ENCODE peak calls at places on chromosomes 13 and 19, in five cellular contexts. J is transverse colon, A is pancreas, T is GM23248, K is tibial nerve. H is an unnamed sample.

GRCh38 chr13:31477961-31478360 is 261.4 kb upstream of the RXFP2 start:
- DNase-seq in K (no peak), A (no peak), T (peak), J (no peak), H (no peak)

GRCh38 chr13:99357920-99358319 is 50.7 kb upstream of the GPR183 start:
- DNase-seq in K (no peak), J (no peak), A (no peak), T (no peak), H (no peak)

GRCh38 chr19:12801466-12802266 is at the start of the genes PRDX2 and THSD8:
- DNase-seq in K (peak), A (peak), J (peak), T (peak), H (no peak)

GRCh38 chr13:70203661-70204229 is 95.5 kb upstream of the KLHL1 start:
- DNase-seq in J (no peak), A (no peak), T (no peak), K (no peak), H (no peak)

GRCh38 chr13:52651880-52652169 is 811 bp upstream of the SUGT1 start:
- DNase-seq in J (no peak), A (no peak), T (no peak), K (no peak), H (no peak)

GRCh38 chr19:11196406-11197287 is 698 bp downstream of the KANK2 start:
- DNase-seq in T (peak), K (no peak), J (peak), A (peak), H (no peak)

GRCh38 chr19:3868770-3869456 is at the start of gene ZFR2:
- DNase-seq in K (no peak), A (no peak), J (no peak), T (no peak), H (no peak)

GRCh38 chr19:18589380-18590272 is 1.0 kb downstream of the REX1BD start:
- DNase-seq in J (peak), T (peak), K (peak), A (peak), H (no peak)

GRCh38 chr13:62357887-62358645 is 942.4 kb upstream of the PCDH20 start:
- DNase-seq in T (peak), A (no peak), J (no peak), K (no peak), H (no peak)

GRCh38 chr13:48647625-48648024 is 6.1 kb upstream of the CYSLTR2 start:
- DNase-seq in A (no peak), T (no peak), J (peak), K (no peak), H (no peak)

GRCh38 chr19:387777-388176 is 21.2 kb downstream of the C2CD4C start:
- DNase-seq in J (no peak), A (no peak), T (no peak), K (no peak), H (no peak)

GRCh38 chr19:10290876-10291553 is 1.3 kb downstream of the ICAM5 start:
- DNase-seq in T (peak), K (no peak), J (peak), A (no peak), H (no peak)

GRCh38 chr13:48043789-48044503 is 6.4 kb downstream of the NUDT15 start:
- DNase-seq in J (no peak), A (no peak), K (no peak), T (peak), H (no peak)

GRCh38 chr13:22024381-22024994 is 353.6 kb downstream of the FGF9 start:
- DNase-seq in K (no peak), T (no peak), J (no peak), A (no peak), H (no peak)

GRCh38 chr13:85529216-85529590 is 270.0 kb downstream of the SLITRK6 start:
- DNase-seq in K (no peak), A (no peak), J (no peak), T (no peak), H (no peak)

GRCh38 chr13:44894001-44894770 is 95.1 kb downstream of the NUFIP1 start:
- DNase-seq in J (no peak), T (no peak), K (no peak), A (no peak), H (no peak)

GRCh38 chr13:23979361-23980159 is 82.3 kb upstream of the C1QTNF9B start:
- DNase-seq in A (peak), T (peak), K (peak), J (peak), H (peak)

GRCh38 chr13:46569471-46569870 is 16.5 kb downstream of the LRCH1 start:
- DNase-seq in J (no peak), T (no peak), A (no peak), K (no peak), H (no peak)

GRCh38 chr13:111531505-111531904 is 211.1 kb downstream of the TEX29 start:
- DNase-seq in K (no peak), A (no peak), J (no peak), T (peak), H (peak)

GRCh38 chr19:55552620-55553019 is 7.3 kb upstream of the SBK3 start:
- DNase-seq in T (peak), A (no peak), J (no peak), K (no peak), H (no peak)

GRCh38 chr19:38433268-38433733 is at the start of gene RYR1:
- DNase-seq in T (peak), J (peak), K (peak), A (no peak), H (no peak)

GRCh38 chr13:112032186-112032835 is 34.6 kb upstream of the SOX1 start:
- DNase-seq in J (no peak), T (peak), A (peak), K (no peak), H (no peak)

GRCh38 chr13:27038323-27038722 is 133.3 kb downstream of the USP12 start:
- DNase-seq in J (no peak), T (peak), A (no peak), K (no peak), H (no peak)

GRCh38 chr19:45097776-45098520 is 5.0 kb downstream of the PPP1R37 start:
- DNase-seq in K (no peak), T (peak), J (no peak), A (no peak), H (no peak)

GRCh38 chr19:23254141-23254910 is 4.1 kb upstream of the ZNF724 start:
- DNase-seq in A (no peak), T (no peak), J (no peak), K (no peak), H (no peak)

GRCh38 chr13:41133951-41134350 is 1.3 kb upstream of the KBTBD6 start:
- DNase-seq in T (no peak), K (no peak), A (no peak), J (no peak), H (no peak)

GRCh38 chr13:41132512-41133152 is at the start of gene KBTBD6:
- DNase-seq in K (peak), A (peak), T (peak), J (peak), H (peak)

GRCh38 chr13:41127746-41128145 is 4.9 kb downstream of the KBTBD6 start:
- DNase-seq in J (no peak), K (no peak), A (no peak), T (no peak), H (no peak)

DNA sequence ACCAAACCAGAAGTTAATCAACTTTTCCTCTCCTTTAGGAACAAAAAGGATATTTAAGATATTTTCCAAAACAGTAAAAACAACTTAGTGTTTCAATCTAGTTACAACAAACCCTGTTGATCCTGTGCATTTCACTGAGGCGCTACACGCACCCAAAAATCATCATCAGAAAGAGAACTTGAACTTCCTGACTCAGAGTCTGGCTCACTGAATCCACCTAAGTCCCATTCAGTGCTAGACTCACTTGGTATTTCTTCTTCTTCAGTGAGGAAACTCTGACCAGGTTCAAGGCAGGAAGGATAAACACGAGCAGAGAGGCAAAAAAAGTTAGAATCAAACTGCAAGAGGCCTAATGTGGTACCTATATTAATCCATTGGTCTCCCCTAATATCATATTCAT is 2.2 kb downstream of the KBTBD6 start:
- DNase-seq in J (no peak), T (peak), K (no peak), A (no peak), H (no peak)
- H3K27ac ChIP-seq in J (no peak), T (no peak), K (no peak), A (no peak), H (no peak)

GRCh38 chr19:48292798-48293197 is 22.9 kb downstream of the ZNF114 start:
- DNase-seq in T (peak), A (no peak), J (no peak), K (no peak), H (no peak)
- H3K27ac ChIP-seq in T (no peak), A (no peak), J (no peak), K (no peak), H (no peak)

GRCh38 chr19:49491030-49491803 is 3.8 kb downstream of the RPL13A start:
- DNase-seq in T (no peak), A (no peak), K (no peak), J (no peak), H (no peak)
- H3K27ac ChIP-seq in T (peak), A (no peak), K (peak), J (no peak), H (peak)

GRCh38 chr19:16328824-16329482 is 4.3 kb downstream of the KLF2 start:
- DNase-seq in T (peak), A (no peak), J (no peak), K (no peak), H (peak)
- H3K27ac ChIP-seq in T (peak), A (peak), J (peak), K (peak), H (peak)

GRCh38 chr13:43204591-43204990 is 181.2 kb downstream of the DNAJC15 start:
- DNase-seq in J (no peak), A (no peak), T (no peak), K (no peak), H (no peak)

GRCh38 chr13:43206858-43207257 is 183.5 kb downstream of the DNAJC15 start:
- DNase-seq in T (no peak), A (no peak), K (no peak), J (no peak), H (no peak)

GRCh38 chr13:43200736-43201135 is 177.3 kb downstream of the DNAJC15 start:
- DNase-seq in T (no peak), A (no peak), J (no peak), K (no peak), H (no peak)

GRCh38 chr13:43203781-43204180 is 180.4 kb downstream of the DNAJC15 start:
- DNase-seq in T (no peak), A (no peak), J (no peak), K (no peak), H (no peak)

DNA sequence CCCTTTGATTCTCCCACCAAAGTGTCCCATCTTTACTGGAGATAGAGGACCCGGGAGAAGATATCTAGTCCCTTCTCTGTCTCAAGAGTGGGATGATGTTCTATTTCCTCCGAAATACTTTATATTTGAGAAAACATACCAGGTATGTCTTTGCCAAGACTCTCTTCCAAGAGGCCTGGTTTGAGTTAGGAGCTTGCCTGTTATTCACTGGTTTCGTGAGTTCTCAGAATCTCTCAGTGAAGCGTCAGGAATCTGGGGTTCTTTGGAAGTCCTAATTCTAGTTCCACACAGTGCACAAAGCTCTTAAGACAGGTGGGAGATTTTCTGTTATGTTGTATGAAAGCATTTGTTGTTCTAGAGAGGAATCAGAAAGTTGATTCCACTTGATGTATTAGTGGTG is 182.0 kb downstream of the DNAJC15 start:
- DNase-seq in A (no peak), T (no peak), K (no peak), J (no peak), H (no peak)
- H3K27ac ChIP-seq in A (no peak), T (no peak), K (no peak), J (no peak), H (no peak)

DNA sequence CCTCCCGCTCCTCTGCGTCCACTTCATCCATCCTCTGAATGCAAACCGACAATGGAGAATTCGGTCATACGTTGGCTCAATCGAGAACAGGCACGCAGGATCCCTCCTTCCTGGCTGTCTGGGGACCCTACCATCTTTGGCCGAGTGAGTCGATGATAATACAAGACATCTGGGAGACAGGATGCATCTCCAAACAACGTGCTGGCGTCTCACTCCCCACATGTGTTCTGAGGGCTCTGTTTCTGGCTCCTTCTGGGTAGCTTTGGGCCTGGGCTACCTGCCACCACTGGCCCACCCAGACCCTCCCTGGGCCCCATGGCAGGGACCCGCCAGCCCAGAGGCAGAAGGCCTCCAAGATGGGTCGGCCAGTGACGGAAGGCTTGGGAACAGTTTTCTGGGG is 31.4 kb downstream of the CEBPG start:
- DNase-seq in T (no peak), A (no peak), K (no peak), J (peak), H (no peak)
- H3K27ac ChIP-seq in T (no peak), A (no peak), K (peak), J (no peak), H (no peak)

GRCh38 chr13:40113644-40114304 is 458.3 kb downstream of the COG6 start:
- DNase-seq in K (no peak), T (peak), A (no peak), J (no peak), H (no peak)

GRCh38 chr13:40114305-40114896 is 458.9 kb downstream of the COG6 start:
- DNase-seq in J (no peak), K (no peak), T (no peak), A (no peak), H (no peak)

GRCh38 chr13:40103864-40104263 is 448.4 kb downstream of the COG6 start:
- DNase-seq in A (no peak), T (no peak), J (no peak), K (no peak), H (no peak)

DNA sequence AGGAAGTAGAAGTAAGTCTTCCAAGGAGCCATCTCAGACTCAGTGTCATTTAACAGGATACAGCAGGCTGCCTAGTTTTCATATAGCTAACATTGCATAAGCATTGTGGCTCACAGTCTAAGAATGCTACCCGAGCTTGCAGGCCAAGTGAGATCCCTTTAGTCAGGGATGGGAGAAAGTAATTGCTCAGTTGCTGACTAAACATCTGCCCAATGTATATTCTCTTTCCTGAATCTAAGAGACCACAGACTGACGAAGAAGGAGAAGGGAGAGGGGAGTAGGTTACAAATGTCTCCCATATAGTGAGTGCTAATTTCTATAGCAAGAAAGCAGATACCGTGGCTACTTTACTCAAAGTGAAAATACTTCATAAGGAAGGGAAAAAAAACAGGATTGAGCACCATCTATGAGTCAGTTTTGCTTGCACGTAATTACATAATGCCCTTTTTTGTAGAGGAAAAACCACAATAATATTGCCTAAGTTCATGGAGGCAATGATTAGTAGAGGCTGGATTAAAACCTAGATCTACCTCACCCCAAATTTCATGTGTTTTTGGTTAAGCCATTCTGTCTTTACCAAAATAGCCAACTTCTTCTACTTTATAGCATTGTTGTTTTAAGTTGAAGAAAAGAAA is 454.0 kb downstream of the COG6 start:
- DNase-seq in A (no peak), J (no peak), T (peak), K (no peak), H (no peak)
- H3K27ac ChIP-seq in A (no peak), J (no peak), T (peak), K (no peak), H (peak)

GRCh38 chr13:93226065-93226622 is 463 bp upstream of the GPC6 start:
- DNase-seq in J (no peak), A (no peak), K (no peak), T (no peak), H (no peak)
- H3K27ac ChIP-seq in J (peak), A (no peak), K (peak), T (peak), H (no peak)